ENCODE peak calls at places on chromosomes 3 and 15, in eight cellular contexts. One of them, this sample, is unnamed.

GRCh38 chr15:60373745-60374144 is 24.0 kb downstream of the ANXA2 start:
- DNase-seq in sigmoid colon: no peak
- DNase-seq in lower lobe of right lung: no peak
- DNase-seq in activated CD8-positive, alpha-beta T cell treated with anti-CD3 and anti-CD28 coated beads for 36 hours: no peak
- DNase-seq in fibroblast of lung: no peak
- DNase-seq in PC-9: no peak
- DNase-seq in ascending aorta: no peak
- DNase-seq in breast epithelium: no peak
- DNase-seq in this sample: no peak

GRCh38 chr3:29513236-29513635 is 232.4 kb downstream of the RBMS3 start:
- DNase-seq in fibroblast of lung: no peak
- DNase-seq in lower lobe of right lung: no peak
- DNase-seq in breast epithelium: no peak
- DNase-seq in activated CD8-positive, alpha-beta T cell treated with anti-CD3 and anti-CD28 coated beads for 36 hours: no peak
- DNase-seq in sigmoid colon: peak
- DNase-seq in ascending aorta: no peak
- DNase-seq in PC-9: no peak
- DNase-seq in this sample: no peak

GRCh38 chr3:51961607-51962569 is 5.4 kb downstream of the PCBP4 start:
- DNase-seq in ascending aorta: no peak
- DNase-seq in PC-9: no peak
- DNase-seq in sigmoid colon: no peak
- DNase-seq in lower lobe of right lung: no peak
- DNase-seq in activated CD8-positive, alpha-beta T cell treated with anti-CD3 and anti-CD28 coated beads for 36 hours: no peak
- DNase-seq in breast epithelium: no peak
- DNase-seq in fibroblast of lung: no peak
- DNase-seq in this sample: no peak

GRCh38 chr3:156587767-156588069 is 32.8 kb upstream of the SSR3 start:
- DNase-seq in ascending aorta: no peak
- DNase-seq in lower lobe of right lung: no peak
- DNase-seq in fibroblast of lung: no peak
- DNase-seq in breast epithelium: no peak
- DNase-seq in sigmoid colon: no peak
- DNase-seq in PC-9: no peak
- DNase-seq in activated CD8-positive, alpha-beta T cell treated with anti-CD3 and anti-CD28 coated beads for 36 hours: no peak
- DNase-seq in this sample: no peak

GRCh38 chr3:150105886-150106612 is 135.4 kb upstream of the PFN2 start:
- DNase-seq in PC-9: no peak
- DNase-seq in breast epithelium: no peak
- DNase-seq in fibroblast of lung: no peak
- DNase-seq in activated CD8-positive, alpha-beta T cell treated with anti-CD3 and anti-CD28 coated beads for 36 hours: no peak
- DNase-seq in lower lobe of right lung: no peak
- DNase-seq in sigmoid colon: no peak
- DNase-seq in ascending aorta: no peak
- DNase-seq in this sample: no peak

GRCh38 chr15:41773332-41773728 is 954 bp upstream of the MAPKBP1 start:
- DNase-seq in PC-9: no peak
- DNase-seq in lower lobe of right lung: no peak
- DNase-seq in sigmoid colon: no peak
- DNase-seq in activated CD8-positive, alpha-beta T cell treated with anti-CD3 and anti-CD28 coated beads for 36 hours: no peak
- DNase-seq in ascending aorta: no peak
- DNase-seq in fibroblast of lung: no peak
- DNase-seq in breast epithelium: no peak
- DNase-seq in this sample: no peak

GRCh38 chr3:139718415-139718814 is 40.6 kb upstream of the NMNAT3 start:
- DNase-seq in fibroblast of lung: peak
- DNase-seq in PC-9: peak
- DNase-seq in activated CD8-positive, alpha-beta T cell treated with anti-CD3 and anti-CD28 coated beads for 36 hours: no peak
- DNase-seq in lower lobe of right lung: no peak
- DNase-seq in breast epithelium: no peak
- DNase-seq in ascending aorta: no peak
- DNase-seq in sigmoid colon: no peak
- DNase-seq in this sample: no peak

GRCh38 chr3:14265246-14265962 is 86.8 kb downstream of the LSM3 start:
- DNase-seq in lower lobe of right lung: no peak
- DNase-seq in sigmoid colon: no peak
- DNase-seq in fibroblast of lung: peak
- DNase-seq in activated CD8-positive, alpha-beta T cell treated with anti-CD3 and anti-CD28 coated beads for 36 hours: no peak
- DNase-seq in ascending aorta: no peak
- DNase-seq in breast epithelium: no peak
- DNase-seq in PC-9: peak
- DNase-seq in this sample: no peak

GRCh38 chr3:72295974-72296450 is 511.1 kb upstream of the PROK2 start:
- DNase-seq in PC-9: no peak
- DNase-seq in sigmoid colon: no peak
- DNase-seq in ascending aorta: no peak
- DNase-seq in activated CD8-positive, alpha-beta T cell treated with anti-CD3 and anti-CD28 coated beads for 36 hours: no peak
- DNase-seq in fibroblast of lung: no peak
- DNase-seq in breast epithelium: no peak
- DNase-seq in lower lobe of right lung: no peak
- DNase-seq in this sample: no peak

GRCh38 chr3:183369117-183369516 is 59.3 kb downstream of the MCF2L2 start:
- DNase-seq in lower lobe of right lung: no peak
- DNase-seq in breast epithelium: no peak
- DNase-seq in PC-9: no peak
- DNase-seq in fibroblast of lung: no peak
- DNase-seq in sigmoid colon: no peak
- DNase-seq in ascending aorta: no peak
- DNase-seq in activated CD8-positive, alpha-beta T cell treated with anti-CD3 and anti-CD28 coated beads for 36 hours: no peak
- DNase-seq in this sample: no peak

GRCh38 chr15:78811825-78812183 is 540 bp upstream of the ADAMTS7 start:
- DNase-seq in ascending aorta: peak
- DNase-seq in PC-9: no peak
- DNase-seq in breast epithelium: no peak
- DNase-seq in lower lobe of right lung: peak
- DNase-seq in sigmoid colon: no peak
- DNase-seq in fibroblast of lung: no peak
- DNase-seq in activated CD8-positive, alpha-beta T cell treated with anti-CD3 and anti-CD28 coated beads for 36 hours: no peak
- DNase-seq in this sample: no peak

GRCh38 chr3:99666201-99666600 is 27.8 kb downstream of the COL8A1 start:
- DNase-seq in fibroblast of lung: no peak
- DNase-seq in ascending aorta: no peak
- DNase-seq in breast epithelium: no peak
- DNase-seq in PC-9: no peak
- DNase-seq in activated CD8-positive, alpha-beta T cell treated with anti-CD3 and anti-CD28 coated beads for 36 hours: no peak
- DNase-seq in lower lobe of right lung: no peak
- DNase-seq in sigmoid colon: no peak
- DNase-seq in this sample: no peak

GRCh38 chr3:129439381-129439816 is 349 bp downstream of the MBD4 start:
- DNase-seq in fibroblast of lung: no peak
- DNase-seq in PC-9: no peak
- DNase-seq in ascending aorta: peak
- DNase-seq in breast epithelium: peak
- DNase-seq in activated CD8-positive, alpha-beta T cell treated with anti-CD3 and anti-CD28 coated beads for 36 hours: peak
- DNase-seq in lower lobe of right lung: peak
- DNase-seq in sigmoid colon: peak
- DNase-seq in this sample: peak

GRCh38 chr15:62845239-62846126 is 197.1 kb upstream of the TPM1 start:
- DNase-seq in PC-9: peak
- DNase-seq in breast epithelium: no peak
- DNase-seq in activated CD8-positive, alpha-beta T cell treated with anti-CD3 and anti-CD28 coated beads for 36 hours: no peak
- DNase-seq in ascending aorta: no peak
- DNase-seq in lower lobe of right lung: no peak
- DNase-seq in sigmoid colon: peak
- DNase-seq in fibroblast of lung: no peak
- DNase-seq in this sample: no peak

GRCh38 chr3:52245322-52246263 is at the start of gene PPM1M:
- DNase-seq in sigmoid colon: peak
- DNase-seq in fibroblast of lung: peak
- DNase-seq in activated CD8-positive, alpha-beta T cell treated with anti-CD3 and anti-CD28 coated beads for 36 hours: peak
- DNase-seq in lower lobe of right lung: peak
- DNase-seq in PC-9: peak
- DNase-seq in ascending aorta: peak
- DNase-seq in breast epithelium: no peak
- DNase-seq in this sample: peak

GRCh38 chr3:138383715-138384114 is 35.3 kb downstream of the MRAS start:
- DNase-seq in fibroblast of lung: no peak
- DNase-seq in lower lobe of right lung: no peak
- DNase-seq in sigmoid colon: peak
- DNase-seq in activated CD8-positive, alpha-beta T cell treated with anti-CD3 and anti-CD28 coated beads for 36 hours: no peak
- DNase-seq in breast epithelium: no peak
- DNase-seq in PC-9: peak
- DNase-seq in ascending aorta: no peak
- DNase-seq in this sample: no peak

GRCh38 chr3:114406922-114407321 is 113.1 kb downstream of the TIGIT start:
- DNase-seq in breast epithelium: no peak
- DNase-seq in PC-9: no peak
- DNase-seq in fibroblast of lung: no peak
- DNase-seq in activated CD8-positive, alpha-beta T cell treated with anti-CD3 and anti-CD28 coated beads for 36 hours: no peak
- DNase-seq in lower lobe of right lung: no peak
- DNase-seq in sigmoid colon: no peak
- DNase-seq in ascending aorta: no peak
- DNase-seq in this sample: no peak

GRCh38 chr15:89108865-89109660 is 20.8 kb downstream of the ABHD2 start:
- DNase-seq in ascending aorta: no peak
- DNase-seq in breast epithelium: no peak
- DNase-seq in lower lobe of right lung: no peak
- DNase-seq in activated CD8-positive, alpha-beta T cell treated with anti-CD3 and anti-CD28 coated beads for 36 hours: no peak
- DNase-seq in fibroblast of lung: no peak
- DNase-seq in sigmoid colon: peak
- DNase-seq in PC-9: no peak
- DNase-seq in this sample: no peak

GRCh38 chr15:101382544-101382943 is 87.5 kb upstream of the SNRPA1 start:
- DNase-seq in PC-9: no peak
- DNase-seq in activated CD8-positive, alpha-beta T cell treated with anti-CD3 and anti-CD28 coated beads for 36 hours: no peak
- DNase-seq in sigmoid colon: no peak
- DNase-seq in lower lobe of right lung: no peak
- DNase-seq in ascending aorta: no peak
- DNase-seq in breast epithelium: no peak
- DNase-seq in fibroblast of lung: no peak
- DNase-seq in this sample: no peak

GRCh38 chr3:10263549-10264363 is 15.5 kb downstream of the TATDN2 start:
- DNase-seq in lower lobe of right lung: no peak
- DNase-seq in activated CD8-positive, alpha-beta T cell treated with anti-CD3 and anti-CD28 coated beads for 36 hours: peak
- DNase-seq in breast epithelium: no peak
- DNase-seq in ascending aorta: no peak
- DNase-seq in fibroblast of lung: peak
- DNase-seq in PC-9: peak
- DNase-seq in sigmoid colon: peak
- DNase-seq in this sample: no peak

GRCh38 chr15:45522179-45522930 is at the start of gene SLC30A4:
- DNase-seq in ascending aorta: peak
- DNase-seq in PC-9: peak
- DNase-seq in activated CD8-positive, alpha-beta T cell treated with anti-CD3 and anti-CD28 coated beads for 36 hours: peak
- DNase-seq in sigmoid colon: peak
- DNase-seq in lower lobe of right lung: peak
- DNase-seq in fibroblast of lung: peak
- DNase-seq in breast epithelium: peak
- DNase-seq in this sample: peak

GRCh38 chr15:88651293-88651692 is 12.5 kb downstream of the ISG20 start:
- DNase-seq in fibroblast of lung: peak
- DNase-seq in activated CD8-positive, alpha-beta T cell treated with anti-CD3 and anti-CD28 coated beads for 36 hours: no peak
- DNase-seq in PC-9: no peak
- DNase-seq in lower lobe of right lung: no peak
- DNase-seq in sigmoid colon: peak
- DNase-seq in breast epithelium: peak
- DNase-seq in ascending aorta: no peak
- DNase-seq in this sample: no peak

DNA sequence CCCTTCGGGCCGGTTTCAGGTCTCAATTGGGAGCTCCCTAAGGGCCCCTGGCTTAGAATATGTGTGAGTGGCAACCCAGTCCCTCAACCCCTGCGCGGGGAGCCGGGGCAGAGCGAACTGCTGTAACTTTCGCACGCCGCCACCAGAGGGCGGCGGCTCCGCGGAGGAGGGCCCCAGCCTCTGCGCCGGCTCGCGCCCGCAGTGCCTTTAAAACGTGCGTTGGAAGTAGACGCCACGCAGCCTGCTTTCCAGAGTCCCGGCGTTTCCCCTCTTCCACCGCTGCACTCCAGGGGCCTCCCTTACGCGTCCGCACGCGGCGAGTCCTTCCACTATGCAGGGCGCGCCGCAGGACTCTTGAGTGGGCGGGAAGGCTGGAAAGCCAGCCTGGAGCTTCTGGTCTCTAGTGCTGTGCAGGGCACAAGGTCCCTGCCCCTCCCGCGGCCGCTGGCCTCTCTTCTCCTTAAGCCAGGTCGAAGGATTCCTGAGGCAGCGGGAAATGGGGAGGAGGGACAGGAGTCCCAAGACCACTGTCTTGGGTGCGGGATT is 23.7 kb upstream of the RNU6-1 start:
- DNase-seq in PC-9: peak
- DNase-seq in fibroblast of lung: peak
- DNase-seq in activated CD8-positive, alpha-beta T cell treated with anti-CD3 and anti-CD28 coated beads for 36 hours: peak
- DNase-seq in lower lobe of right lung: peak
- DNase-seq in breast epithelium: peak
- DNase-seq in ascending aorta: peak
- DNase-seq in sigmoid colon: peak
- DNase-seq in this sample: peak
- TF ChIP-seq CTCF in PC-9: peak
- TF ChIP-seq CTCF in fibroblast of lung: peak
- TF ChIP-seq CTCF in activated CD8-positive, alpha-beta T cell treated with anti-CD3 and anti-CD28 coated beads for 36 hours: peak
- TF ChIP-seq CTCF in lower lobe of right lung: peak
- TF ChIP-seq CTCF in breast epithelium: peak
- TF ChIP-seq CTCF in ascending aorta: peak
- TF ChIP-seq CTCF in sigmoid colon: peak
- TF ChIP-seq CTCF in this sample: peak

GRCh38 chr3:177284383-177284881 is 87.2 kb upstream of the TBL1XR1 start:
- DNase-seq in sigmoid colon: peak
- DNase-seq in lower lobe of right lung: peak
- DNase-seq in breast epithelium: no peak
- DNase-seq in fibroblast of lung: peak
- DNase-seq in PC-9: no peak
- DNase-seq in ascending aorta: no peak
- DNase-seq in activated CD8-positive, alpha-beta T cell treated with anti-CD3 and anti-CD28 coated beads for 36 hours: peak
- DNase-seq in this sample: no peak
- TF ChIP-seq CTCF in sigmoid colon: no peak
- TF ChIP-seq CTCF in lower lobe of right lung: peak
- TF ChIP-seq CTCF in breast epithelium: no peak
- TF ChIP-seq CTCF in fibroblast of lung: no peak
- TF ChIP-seq CTCF in PC-9: no peak
- TF ChIP-seq CTCF in ascending aorta: no peak
- TF ChIP-seq CTCF in activated CD8-positive, alpha-beta T cell treated with anti-CD3 and anti-CD28 coated beads for 36 hours: no peak
- TF ChIP-seq CTCF in this sample: no peak

DNA sequence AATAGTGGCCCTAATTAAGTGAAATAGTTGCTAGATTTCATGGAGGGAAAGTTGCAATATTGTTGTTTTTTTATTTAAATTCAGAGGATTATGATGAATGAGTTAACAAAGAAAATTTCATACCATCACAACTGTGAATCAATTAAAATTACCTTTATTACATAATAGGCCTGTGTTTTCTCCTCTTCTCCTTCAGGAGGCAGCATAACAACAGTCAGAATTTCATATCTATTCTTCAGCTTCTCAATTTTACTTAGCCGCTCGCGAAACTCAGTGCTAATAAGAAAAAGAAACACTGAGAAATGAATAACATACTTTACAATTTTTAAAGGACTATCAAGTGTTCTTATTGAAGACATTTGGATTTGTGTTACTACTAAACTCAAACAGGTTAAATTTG is 29.4 kb downstream of the TTC14 start:
- DNase-seq in breast epithelium: no peak
- DNase-seq in ascending aorta: no peak
- DNase-seq in PC-9: no peak
- DNase-seq in lower lobe of right lung: no peak
- DNase-seq in sigmoid colon: no peak
- DNase-seq in fibroblast of lung: no peak
- DNase-seq in activated CD8-positive, alpha-beta T cell treated with anti-CD3 and anti-CD28 coated beads for 36 hours: no peak
- DNase-seq in this sample: no peak
- TF ChIP-seq CTCF in breast epithelium: no peak
- TF ChIP-seq CTCF in ascending aorta: no peak
- TF ChIP-seq CTCF in PC-9: peak
- TF ChIP-seq CTCF in lower lobe of right lung: no peak
- TF ChIP-seq CTCF in sigmoid colon: no peak
- TF ChIP-seq CTCF in fibroblast of lung: no peak
- TF ChIP-seq CTCF in activated CD8-positive, alpha-beta T cell treated with anti-CD3 and anti-CD28 coated beads for 36 hours: no peak
- TF ChIP-seq CTCF in this sample: peak

GRCh38 chr3:146091397-146091796 is 69.6 kb downstream of the PLOD2 start:
- DNase-seq in ascending aorta: no peak
- DNase-seq in sigmoid colon: no peak
- DNase-seq in fibroblast of lung: no peak
- DNase-seq in activated CD8-positive, alpha-beta T cell treated with anti-CD3 and anti-CD28 coated beads for 36 hours: no peak
- DNase-seq in breast epithelium: no peak
- DNase-seq in PC-9: no peak
- DNase-seq in lower lobe of right lung: no peak
- DNase-seq in this sample: no peak
- TF ChIP-seq CTCF in ascending aorta: no peak
- TF ChIP-seq CTCF in sigmoid colon: no peak
- TF ChIP-seq CTCF in fibroblast of lung: no peak
- TF ChIP-seq CTCF in activated CD8-positive, alpha-beta T cell treated with anti-CD3 and anti-CD28 coated beads for 36 hours: no peak
- TF ChIP-seq CTCF in breast epithelium: no peak
- TF ChIP-seq CTCF in PC-9: no peak
- TF ChIP-seq CTCF in lower lobe of right lung: no peak
- TF ChIP-seq CTCF in this sample: no peak